ENCODE peak calls at places on chromosomes 7 and 10, in nine cellular contexts. One of them, this sample, is unnamed.

GRCh38 chr7:2761801-2762497 is 73.9 kb downstream of the AMZ1 start:
- DNase-seq in ascending aorta: no peak
- DNase-seq in central memory CD8-positive, alpha-beta T cell: no peak
- DNase-seq in retina: no peak
- DNase-seq in right lobe of liver: no peak
- DNase-seq in CD4-positive, alpha-beta memory T cell: no peak
- DNase-seq in hippocampal formation: no peak
- DNase-seq in KBM-7: no peak
- DNase-seq in sciatic nerve: no peak
- DNase-seq in this sample: no peak

GRCh38 chr7:157615101-157615817 is 278.5 kb downstream of the DNAJB6 start:
- DNase-seq in sciatic nerve: peak; percentile 56
- DNase-seq in retina: no peak
- DNase-seq in ascending aorta: peak; percentile 48
- DNase-seq in KBM-7: no peak
- DNase-seq in hippocampal formation: peak; percentile 41
- DNase-seq in CD4-positive, alpha-beta memory T cell: no peak
- DNase-seq in right lobe of liver: no peak
- DNase-seq in central memory CD8-positive, alpha-beta T cell: no peak
- DNase-seq in this sample: no peak

GRCh38 chr10:3424102-3424803 is 251.7 kb upstream of the PITRM1 start:
- DNase-seq in hippocampal formation: no peak
- DNase-seq in retina: peak; percentile 61
- DNase-seq in KBM-7: peak; percentile 54
- DNase-seq in sciatic nerve: peak; percentile 70
- DNase-seq in CD4-positive, alpha-beta memory T cell: no peak
- DNase-seq in central memory CD8-positive, alpha-beta T cell: no peak
- DNase-seq in right lobe of liver: peak; percentile 69
- DNase-seq in ascending aorta: no peak
- DNase-seq in this sample: no peak

GRCh38 chr7:131538071-131538790 is 18.2 kb downstream of the PODXL start:
- DNase-seq in central memory CD8-positive, alpha-beta T cell: no peak
- DNase-seq in right lobe of liver: no peak
- DNase-seq in hippocampal formation: no peak
- DNase-seq in CD4-positive, alpha-beta memory T cell: no peak
- DNase-seq in sciatic nerve: no peak
- DNase-seq in retina: no peak
- DNase-seq in KBM-7: no peak
- DNase-seq in ascending aorta: no peak
- DNase-seq in this sample: no peak

GRCh38 chr10:48993627-48994026 is 54.0 kb upstream of the LRRC18 start:
- DNase-seq in right lobe of liver: no peak
- DNase-seq in hippocampal formation: no peak
- DNase-seq in sciatic nerve: no peak
- DNase-seq in ascending aorta: no peak
- DNase-seq in KBM-7: no peak
- DNase-seq in CD4-positive, alpha-beta memory T cell: no peak
- DNase-seq in central memory CD8-positive, alpha-beta T cell: no peak
- DNase-seq in retina: no peak
- DNase-seq in this sample: no peak

GRCh38 chr7:739455-739963 is 12.4 kb upstream of the PRKAR1B start:
- DNase-seq in central memory CD8-positive, alpha-beta T cell: no peak
- DNase-seq in CD4-positive, alpha-beta memory T cell: no peak
- DNase-seq in ascending aorta: no peak
- DNase-seq in KBM-7: no peak
- DNase-seq in sciatic nerve: peak; percentile 47
- DNase-seq in hippocampal formation: no peak
- DNase-seq in retina: no peak
- DNase-seq in right lobe of liver: no peak
- DNase-seq in this sample: no peak

GRCh38 chr7:156017916-156018700 is 205.8 kb upstream of the SHH start:
- DNase-seq in CD4-positive, alpha-beta memory T cell: no peak
- DNase-seq in hippocampal formation: no peak
- DNase-seq in central memory CD8-positive, alpha-beta T cell: no peak
- DNase-seq in ascending aorta: no peak
- DNase-seq in sciatic nerve: no peak
- DNase-seq in retina: no peak
- DNase-seq in KBM-7: no peak
- DNase-seq in right lobe of liver: no peak
- DNase-seq in this sample: no peak

GRCh38 chr7:150804802-150805201 is 4.2 kb downstream of the TMEM176A start:
- DNase-seq in KBM-7: no peak
- DNase-seq in sciatic nerve: no peak
- DNase-seq in right lobe of liver: no peak
- DNase-seq in retina: no peak
- DNase-seq in ascending aorta: no peak
- DNase-seq in hippocampal formation: no peak
- DNase-seq in central memory CD8-positive, alpha-beta T cell: no peak
- DNase-seq in CD4-positive, alpha-beta memory T cell: no peak
- DNase-seq in this sample: no peak

GRCh38 chr10:19749185-19749729 is 67.0 kb upstream of the PLXDC2 start:
- DNase-seq in right lobe of liver: no peak
- DNase-seq in KBM-7: no peak
- DNase-seq in hippocampal formation: no peak
- DNase-seq in retina: no peak
- DNase-seq in CD4-positive, alpha-beta memory T cell: no peak
- DNase-seq in central memory CD8-positive, alpha-beta T cell: no peak
- DNase-seq in sciatic nerve: no peak
- DNase-seq in ascending aorta: no peak
- DNase-seq in this sample: no peak

GRCh38 chr10:15784662-15785300 is 65.1 kb upstream of the ITGA8 start:
- DNase-seq in central memory CD8-positive, alpha-beta T cell: no peak
- DNase-seq in retina: no peak
- DNase-seq in sciatic nerve: no peak
- DNase-seq in ascending aorta: no peak
- DNase-seq in hippocampal formation: no peak
- DNase-seq in KBM-7: no peak
- DNase-seq in right lobe of liver: no peak
- DNase-seq in CD4-positive, alpha-beta memory T cell: no peak
- DNase-seq in this sample: no peak

GRCh38 chr10:35035641-35036040 is 54.5 kb downstream of the CUL2 start:
- DNase-seq in hippocampal formation: no peak
- DNase-seq in central memory CD8-positive, alpha-beta T cell: no peak
- DNase-seq in KBM-7: no peak
- DNase-seq in retina: no peak
- DNase-seq in right lobe of liver: no peak
- DNase-seq in CD4-positive, alpha-beta memory T cell: no peak
- DNase-seq in sciatic nerve: no peak
- DNase-seq in ascending aorta: no peak
- DNase-seq in this sample: no peak

This sample was measured in anterior cingulate cortex.